ENCODE peak calls at places on chromosome 12, in five cellular contexts. H is fibroblast of lung; Z is GM23338; K is psoas muscle; C is CD8-positive, alpha-beta T cell. D is an unnamed sample.

GRCh38 chr12:22115711-22116110 is 69.7 kb downstream of the CMAS start:
- DNase-seq in H (no peak), Z (no peak), K (no peak), C (no peak), D (no peak)

GRCh38 chr12:58419182-58419760 is 477.9 kb downstream of the ATP23 start:
- DNase-seq in H (no peak), Z (no peak), K (no peak), C (no peak), D (no peak)

GRCh38 chr12:129067482-129067881 is 214.2 kb downstream of the GLT1D1 start:
- DNase-seq in H (peak; percentile 21), Z (peak; percentile 45), K (no peak), C (no peak), D (peak; percentile 65)

GRCh38 chr12:43318002-43318401 is 234.0 kb downstream of the ADAMTS20 start:
- DNase-seq in H (no peak), Z (no peak), K (no peak), C (no peak), D (no peak)

GRCh38 chr12:123064885-123065619 is 84.6 kb downstream of the ARL6IP4 start:
- DNase-seq in H (no peak), Z (no peak), K (no peak), C (no peak), D (no peak)

GRCh38 chr12:9077576-9078031 is 38.1 kb downstream of the A2M start:
- DNase-seq in H (no peak), Z (no peak), K (no peak), C (no peak), D (no peak)

GRCh38 chr12:46208370-46208769 is 60.5 kb downstream of the SLC38A1 start:
- DNase-seq in H (no peak), Z (no peak), K (no peak), C (no peak), D (no peak)

GRCh38 chr12:49961993-49962764 is 507 bp downstream of the AQP5 start:
- DNase-seq in H (no peak), Z (peak; percentile 66), K (no peak), C (no peak), D (no peak)

GRCh38 chr12:89210277-89210676 is 142.0 kb downstream of the DUSP6 start:
- DNase-seq in H (no peak), Z (no peak), K (no peak), C (no peak), D (no peak)

GRCh38 chr12:98532687-98533304 is 17.4 kb downstream of the TMPO start:
- DNase-seq in H (peak; percentile 32), Z (peak; percentile 85), K (no peak), C (no peak), D (no peak)

GRCh38 chr12:132700212-132700913 is 10.3 kb upstream of the PGAM5 start:
- DNase-seq in H (peak; percentile 40), Z (no peak), K (no peak), C (no peak), D (no peak)

GRCh38 chr12:18446245-18446644 is 184.9 kb downstream of the PIK3C2G start:
- DNase-seq in H (no peak), Z (peak; percentile 14), K (no peak), C (no peak), D (no peak)

GRCh38 chr12:92224685-92225331 is 79.2 kb upstream of the BTG1 start:
- DNase-seq in H (peak; percentile 80), Z (peak; percentile 19), K (no peak), C (no peak), D (no peak)

GRCh38 chr12:100687686-100688085 is 106.9 kb upstream of the ANO4 start:
- DNase-seq in H (no peak), Z (no peak), K (no peak), C (no peak), D (no peak)

GRCh38 chr12:65535951-65536350 is 257.5 kb downstream of the MSRB3 start:
- DNase-seq in H (peak; percentile 49), Z (no peak), K (no peak), C (no peak), D (no peak)

GRCh38 chr12:68358532-68359485 is 26.6 kb upstream of the MDM1 start:
- DNase-seq in H (peak; percentile 73), Z (peak; percentile 81), K (peak; percentile 21), C (peak; percentile 68), D (peak; percentile 52)

GRCh38 chr12:111757361-111758119 is 9.2 kb upstream of the ALDH2 start:
- DNase-seq in H (peak; percentile 70), Z (no peak), K (peak; percentile 64), C (no peak), D (no peak)

GRCh38 chr12:128968668-128969067 is 115.4 kb downstream of the GLT1D1 start:
- DNase-seq in H (no peak), Z (no peak), K (no peak), C (no peak), D (no peak)

GRCh38 chr12:116426391-116427136 is 132.6 kb upstream of the MAP1LC3B2 start:
- DNase-seq in H (peak; percentile 97), Z (peak; percentile 89), K (peak; percentile 73), C (no peak), D (no peak)

GRCh38 chr12:11186837-11187236 is at the start of gene TAS2R42:
- DNase-seq in H (no peak), Z (no peak), K (no peak), C (no peak), D (no peak)

GRCh38 chr12:26431211-26431610 is 235.8 kb downstream of the SSPN start:
- DNase-seq in H (no peak), Z (no peak), K (no peak), C (no peak), D (no peak)

GRCh38 chr12:92469837-92470236 is 233.0 kb upstream of the PLEKHG7 start:
- DNase-seq in H (peak; percentile 79), Z (no peak), K (peak; percentile 75), C (no peak), D (no peak)

GRCh38 chr12:28212182-28212581 is 21.9 kb downstream of the CCDC91 start:
- DNase-seq in H (no peak), Z (no peak), K (no peak), C (no peak), D (no peak)

GRCh38 chr12:91920276-91920675 is 225.4 kb downstream of the BTG1 start:
- DNase-seq in H (peak; percentile 11), Z (no peak), K (no peak), C (no peak), D (no peak)

GRCh38 chr12:54689984-54690383 is 41.8 kb upstream of the DCD start:
- DNase-seq in H (no peak), Z (peak; percentile 84), K (no peak), C (no peak), D (no peak)
- TF ChIP-seq CTCF in H (no peak), Z (peak; percentile 56), K (no peak), C (no peak), D (peak; percentile 55)

GRCh38 chr12:96256672-96257361 is 62.6 kb downstream of the ELK3 start:
- DNase-seq in H (no peak), Z (no peak), K (no peak), C (no peak), D (no peak)

GRCh38 chr12:96261557-96261956 is 67.4 kb downstream of the ELK3 start:
- DNase-seq in H (no peak), Z (no peak), K (no peak), C (no peak), D (no peak)

GRCh38 chr12:96260644-96261043 is 66.5 kb downstream of the ELK3 start:
- DNase-seq in H (no peak), Z (no peak), K (no peak), C (no peak), D (no peak)

GRCh38 chr12:96257550-96258392 is 63.6 kb downstream of the ELK3 start:
- DNase-seq in H (no peak), Z (no peak), K (no peak), C (no peak), D (no peak)

GRCh38 chr12:96258451-96258933 is 64.3 kb downstream of the ELK3 start:
- DNase-seq in H (peak; percentile 73), Z (peak; percentile 41), K (peak; percentile 63), C (peak; percentile 52), D (no peak)
- H3K36me3 ChIP-seq in H (peaks cover 7% of the 10 kb centered on the region), Z (peaks cover 5% of the 10 kb centered on the region), K (no peaks in the 10 kb centered on the region), C (peaks cover 7% of the 10 kb centered on the region), D (no peaks in the 10 kb centered on the region)

DNA sequence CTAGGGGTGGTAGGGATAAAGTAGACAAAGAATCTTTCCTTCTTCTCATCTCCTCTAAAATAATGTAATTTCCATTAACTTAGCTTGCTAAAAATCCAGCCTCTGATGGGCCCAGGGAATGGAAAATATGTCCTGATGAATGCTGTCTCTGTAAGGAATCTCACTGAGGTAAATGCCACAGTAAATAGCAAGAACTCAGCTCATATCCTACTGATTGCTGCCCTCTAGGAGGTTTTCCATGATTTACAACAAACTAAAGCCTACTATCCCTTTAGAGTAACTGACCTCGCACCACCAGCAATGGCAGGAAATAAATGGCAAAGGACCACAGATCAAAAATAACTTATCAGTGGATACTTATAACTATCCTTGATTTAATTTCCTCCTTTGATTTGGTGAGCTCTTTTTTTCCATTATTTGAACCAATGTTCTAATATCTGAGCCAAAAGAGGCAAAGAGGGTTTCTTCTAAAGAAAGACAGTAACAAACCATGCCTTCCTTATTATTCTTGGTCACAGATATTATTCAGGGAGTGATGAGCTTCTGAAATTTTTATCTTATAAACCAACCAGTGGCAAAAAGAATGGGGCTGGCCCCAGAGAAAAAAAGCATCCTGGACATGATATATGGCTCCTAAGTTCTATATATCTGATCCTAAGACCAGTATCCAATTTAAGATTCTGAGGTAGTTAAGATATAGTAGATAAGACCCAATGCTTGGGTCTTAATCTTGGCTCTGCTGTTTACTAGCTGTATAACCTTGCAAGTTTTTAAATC is 43.7 kb downstream of the SENP1 start:
- DNase-seq in H (peak; percentile 6), Z (peak; percentile 48), K (no peak), C (no peak), D (no peak)
- TF ChIP-seq CTCF in H (no peak), Z (peak; percentile 36), K (no peak), C (no peak), D (peak; percentile 12)

GRCh38 chr12:121248611-121249010 is 38.7 kb downstream of the P2RX4 start:
- DNase-seq in H (no peak), Z (no peak), K (no peak), C (no peak), D (no peak)
- H3K36me3 ChIP-seq in H (peaks cover 20% of the 10 kb centered on the region), Z (no peaks in the 10 kb centered on the region), K (peaks cover 87% of the 10 kb centered on the region), C (peaks cover 21% of the 10 kb centered on the region), D (peaks cover 24% of the 10 kb centered on the region)

DNA sequence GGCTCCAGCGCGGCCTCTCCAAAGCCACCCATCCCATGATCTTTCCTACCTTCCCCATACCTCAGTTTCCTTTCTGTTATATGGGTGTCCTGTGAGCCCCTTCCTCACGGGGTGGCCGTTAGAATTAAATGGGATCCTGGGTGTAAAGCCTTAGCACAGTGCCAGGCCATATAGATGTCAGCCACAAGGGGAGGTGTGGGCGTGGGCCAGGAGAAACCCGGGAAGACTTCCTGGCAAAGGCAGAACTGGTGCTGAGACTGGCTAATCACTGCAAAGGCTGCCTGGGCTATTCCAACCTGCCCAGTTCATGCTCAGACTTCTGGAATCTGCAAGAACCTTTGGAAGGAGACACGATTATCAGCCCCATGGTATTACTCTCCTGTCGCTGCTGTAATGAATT is 11.0 kb upstream of the NCOR2 start:
- DNase-seq in H (no peak), Z (no peak), K (no peak), C (no peak), D (peak; percentile 50)
- TF ChIP-seq CTCF in H (peak; percentile 7), Z (peak; percentile 34), K (no peak), C (no peak), D (peak; percentile 48)

GRCh38 chr12:109952873-109953272 is 43.3 kb downstream of the GIT2 start:
- DNase-seq in H (no peak), Z (no peak), K (no peak), C (no peak), D (no peak)
- H3K36me3 ChIP-seq in H (peaks cover 10% of the 10 kb centered on the region), Z (peaks cover 9% of the 10 kb centered on the region), K (peaks cover 88% of the 10 kb centered on the region), C (peaks cover 39% of the 10 kb centered on the region), D (peaks cover 53% of the 10 kb centered on the region)

GRCh38 chr12:14257734-14258467 is 107.6 kb upstream of the ATF7IP start:
- DNase-seq in H (peak; percentile 100), Z (peak; percentile 100), K (peak; percentile 86), C (peak; percentile 86), D (peak; percentile 85)
- TF ChIP-seq CTCF in H (no peak), Z (no peak), K (no peak), C (no peak), D (peak; percentile 1)

GRCh38 chr12:53195516-53196420 is 11.3 kb downstream of the ITGB7 start:
- DNase-seq in H (peak; percentile 32), Z (no peak), K (no peak), C (no peak), D (no peak)
- H3K36me3 ChIP-seq in H (peaks cover 5% of the 10 kb centered on the region), Z (no peaks in the 10 kb centered on the region), K (peaks cover 19% of the 10 kb centered on the region), C (peaks cover 72% of the 10 kb centered on the region), D (peaks cover 6% of the 10 kb centered on the region)